ENCODE peak calls at places on chromosomes 6 and 20, in five cellular contexts. C, I, J, H and Q are unnamed samples.
A peak's percentile ranks its signal among the peaks of the same experiment; 100 is the strongest.

GRCh38 chr6:56593801-56594318 is 48.8 kb downstream of the DST start:
- DNase-seq in C (no peak), I (no peak), J (peak; percentile 89), H (no peak), Q (peak; percentile 63)

GRCh38 chr6:42551202-42551601 is 12.6 kb upstream of the UBR2 start:
- DNase-seq in C (no peak), I (no peak), J (no peak), H (no peak), Q (no peak)

GRCh38 chr20:57897891-57898290 is 188.1 kb upstream of the PMEPA1 start:
- DNase-seq in C (no peak), I (no peak), J (no peak), H (no peak), Q (no peak)

GRCh38 chr6:17490724-17491123 is 97.3 kb downstream of the CAP2 start:
- DNase-seq in C (no peak), I (no peak), J (peak; percentile 47), H (no peak), Q (no peak)

GRCh38 chr6:106112446-106112845 is 26.3 kb downstream of the PRDM1 start:
- DNase-seq in C (no peak), I (no peak), J (no peak), H (no peak), Q (no peak)

GRCh38 chr6:19911223-19911622 is 74.1 kb downstream of the ID4 start:
- DNase-seq in C (no peak), I (no peak), J (no peak), H (no peak), Q (no peak)

GRCh38 chr20:44031822-44032582 is 117.3 kb downstream of the TOX2 start:
- DNase-seq in C (no peak), I (no peak), J (no peak), H (no peak), Q (no peak)

GRCh38 chr6:1606533-1607235 is 3.0 kb upstream of the FOXC1 start:
- DNase-seq in C (no peak), I (no peak), J (no peak), H (no peak), Q (peak; percentile 48)

GRCh38 chr6:5094327-5094726 is 9.2 kb downstream of the PPP1R3G start:
- DNase-seq in C (no peak), I (no peak), J (no peak), H (no peak), Q (no peak)

GRCh38 chr6:150547511-150548222 is 52.0 kb upstream of the PLEKHG1 start:
- DNase-seq in C (no peak), I (peak; percentile 47), J (no peak), H (no peak), Q (no peak)

GRCh38 chr20:54219751-54220426 is 12.0 kb downstream of the PFDN4 start:
- DNase-seq in C (peak; percentile 47), I (no peak), J (peak; percentile 16), H (no peak), Q (no peak)

GRCh38 chr20:35385733-35386132 is 26.0 kb downstream of the UQCC1 start:
- DNase-seq in C (no peak), I (no peak), J (no peak), H (no peak), Q (no peak)

GRCh38 chr6:38131527-38131965 is 312.0 kb downstream of the ZFAND3 start:
- DNase-seq in C (no peak), I (no peak), J (no peak), H (no peak), Q (no peak)

GRCh38 chr20:19621072-19621471 is 137.0 kb upstream of the RIN2 start:
- DNase-seq in C (no peak), I (no peak), J (no peak), H (no peak), Q (no peak)

GRCh38 chr6:137291441-137291840 is 72.3 kb upstream of the IFNGR1 start:
- DNase-seq in C (no peak), I (no peak), J (no peak), H (no peak), Q (no peak)

GRCh38 chr20:57957397-57958049 is 247.7 kb upstream of the PMEPA1 start:
- DNase-seq in C (no peak), I (no peak), J (no peak), H (no peak), Q (no peak)

GRCh38 chr6:153167026-153167891 is 36.2 kb upstream of the RGS17 start:
- DNase-seq in C (no peak), I (no peak), J (no peak), H (no peak), Q (no peak)

GRCh38 chr6:112307707-112308106 is 39.4 kb upstream of the RFPL4B start:
- DNase-seq in C (no peak), I (no peak), J (no peak), H (no peak), Q (peak; percentile 58)

GRCh38 chr20:18316166-18316565 is 27.8 kb downstream of the ZNF133 start:
- DNase-seq in C (no peak), I (no peak), J (no peak), H (no peak), Q (no peak)

GRCh38 chr6:80618953-80619352 is 512.5 kb downstream of the BCKDHB start:
- DNase-seq in C (no peak), I (no peak), J (no peak), H (no peak), Q (no peak)

GRCh38 chr6:100281471-100281878 is 183.2 kb downstream of the SIM1 start:
- DNase-seq in C (no peak), I (no peak), J (no peak), H (no peak), Q (no peak)

GRCh38 chr20:32480361-32481199 is 104.6 kb downstream of the NOL4L start:
- DNase-seq in C (no peak), I (no peak), J (no peak), H (peak; percentile 33), Q (no peak)

GRCh38 chr6:39951716-39952115 is 17.5 kb upstream of the MOCS1 start:
- DNase-seq in C (no peak), I (no peak), J (no peak), H (no peak), Q (no peak)

GRCh38 chr6:41302638-41303037 is 16.2 kb upstream of the TREM1 start:
- DNase-seq in C (no peak), I (no peak), J (no peak), H (no peak), Q (no peak)

DNA sequence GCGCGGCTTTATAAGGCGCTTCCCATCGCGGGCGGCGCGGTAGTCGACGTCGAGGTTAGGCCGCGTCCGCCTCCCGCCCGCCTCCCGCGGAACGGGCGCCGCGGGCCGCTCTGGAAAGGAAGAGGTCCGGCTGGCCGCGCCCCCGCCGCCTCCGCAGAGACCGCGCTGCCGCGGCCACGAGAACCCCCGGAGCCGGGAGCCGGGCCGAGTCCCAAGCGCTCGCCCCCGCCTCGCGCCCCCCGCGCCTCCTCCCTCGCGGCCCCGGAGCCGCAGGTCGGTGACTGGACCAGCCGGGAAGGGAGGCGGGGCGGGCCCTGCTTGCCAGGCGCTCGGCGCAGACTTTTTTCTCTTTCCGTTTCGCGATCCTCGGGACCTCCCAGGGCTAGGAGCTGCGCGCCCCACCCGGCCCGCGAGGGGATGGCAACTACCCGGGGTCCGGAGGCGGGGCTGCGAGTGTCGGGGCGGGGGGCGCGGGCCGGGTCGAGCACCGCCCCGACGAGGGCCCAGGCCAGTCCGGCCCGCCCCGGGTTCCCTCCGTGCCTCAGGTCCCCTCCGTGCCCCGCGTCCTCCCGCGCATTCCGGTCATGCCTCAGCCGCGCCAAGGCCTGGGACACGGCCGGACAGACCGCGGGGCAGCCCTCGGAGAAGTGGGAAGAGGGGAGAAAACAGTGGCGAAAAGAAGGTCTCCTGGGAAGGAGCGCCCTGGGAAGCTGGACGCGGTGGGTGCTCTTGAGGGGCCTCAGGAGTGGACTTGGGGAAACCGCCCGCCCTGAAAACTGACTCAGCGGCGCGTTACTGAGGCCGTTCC is 421 bp upstream of the PXDC1 start:
- DNase-seq in C (peak; percentile 86), I (peak; percentile 93), J (peak; percentile 55), H (peak; percentile 91), Q (peak; percentile 88)
- TF ChIP-seq CTCF in C (peak; percentile 21), I (peak; percentile 44), J (peak; percentile 25), H (peak; percentile 23), Q (peak; percentile 45)

DNA sequence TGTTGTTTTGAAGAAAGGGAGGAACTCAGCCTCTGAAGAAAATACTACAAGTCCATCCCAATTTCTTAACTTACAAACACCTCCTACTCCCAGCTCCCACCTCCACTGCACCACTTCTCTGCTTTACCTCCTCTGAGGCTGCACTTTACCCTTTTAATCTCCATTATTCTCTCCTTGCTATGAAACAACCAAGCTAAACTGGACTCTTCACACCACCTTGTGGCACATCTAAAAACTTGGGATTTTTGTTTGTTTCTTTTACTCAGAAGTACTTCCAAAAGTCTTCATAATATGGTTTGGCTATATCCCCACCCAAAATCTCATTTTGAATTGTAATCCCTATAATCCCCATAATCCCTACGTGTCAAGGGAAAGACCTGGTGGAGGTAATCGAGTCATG is 142.2 kb downstream of the MOXD1 start:
- DNase-seq in C (peak; percentile 19), I (no peak), J (peak; percentile 43), H (no peak), Q (no peak)
- TF ChIP-seq CTCF in C (peak; percentile 35), I (no peak), J (peak; percentile 54), H (no peak), Q (no peak)

GRCh38 chr20:11271319-11271718 is 597.5 kb upstream of the JAG1 start:
- DNase-seq in C (peak; percentile 48), I (no peak), J (no peak), H (no peak), Q (no peak)
- TF ChIP-seq CTCF in C (no peak), I (no peak), J (no peak), H (no peak), Q (peak; percentile 27)

DNA sequence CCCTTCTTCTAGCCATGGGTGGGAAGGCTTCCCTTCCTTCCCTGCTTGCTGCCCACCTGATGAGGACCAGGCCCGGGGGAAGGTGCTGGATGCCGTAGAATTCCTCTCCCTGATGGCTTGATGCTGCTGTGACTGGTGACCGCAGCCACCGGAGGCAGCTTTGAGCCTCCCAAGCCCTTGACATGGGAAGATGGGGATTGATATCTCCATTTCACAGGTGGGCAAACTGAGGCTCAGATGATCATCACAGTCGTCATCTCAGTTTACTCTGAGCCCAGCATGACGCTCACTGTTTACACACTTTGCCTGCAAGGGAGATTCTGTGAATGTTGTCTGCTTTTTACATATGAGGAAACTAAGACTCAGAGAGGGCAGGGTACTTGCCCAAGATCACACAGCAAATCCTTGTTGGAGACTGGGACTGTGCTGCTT is 43.9 kb downstream of the SRC start:
- DNase-seq in C (no peak), I (peak; percentile 30), J (no peak), H (no peak), Q (no peak)
- TF ChIP-seq CTCF in C (no peak), I (no peak), J (no peak), H (no peak), Q (no peak)

GRCh38 chr6:70215460-70215859 is 87.4 kb downstream of the COL9A1 start:
- DNase-seq in C (no peak), I (no peak), J (no peak), H (no peak), Q (no peak)

GRCh38 chr6:70208235-70208790 is 94.6 kb downstream of the COL9A1 start:
- DNase-seq in C (no peak), I (no peak), J (no peak), H (no peak), Q (no peak)

DNA sequence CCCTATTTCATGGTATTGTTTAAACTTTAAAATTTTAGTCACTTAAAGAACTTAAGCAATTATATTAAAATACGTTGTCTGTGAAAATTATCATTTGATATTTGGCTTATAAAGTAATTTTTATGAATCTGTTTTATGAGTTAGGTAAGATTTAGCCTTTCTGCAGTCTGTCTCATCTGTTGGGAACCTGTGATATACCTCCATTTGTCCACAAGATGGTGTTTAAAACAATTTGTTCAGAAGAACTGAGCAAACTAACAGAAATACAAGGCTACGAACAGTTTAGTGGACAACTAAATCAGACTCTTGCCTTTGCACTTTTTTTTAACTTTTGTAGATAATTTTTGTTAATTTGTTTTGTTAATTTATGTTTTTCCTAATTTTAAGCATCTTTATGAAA is 92.4 kb downstream of the COL9A1 start:
- DNase-seq in C (no peak), I (no peak), J (no peak), H (no peak), Q (peak; percentile 9)
- TF ChIP-seq CTCF in C (peak; percentile 58), I (no peak), J (no peak), H (peak; percentile 26), Q (peak; percentile 23)

GRCh38 chr6:135144678-135145508 is 36.2 kb upstream of the MYB start:
- DNase-seq in C (peak; percentile 30), I (no peak), J (peak; percentile 50), H (no peak), Q (no peak)
- TF ChIP-seq CTCF in C (no peak), I (no peak), J (peak; percentile 69), H (peak; percentile 54), Q (peak; percentile 69)